ENCODE peak calls at places on chromosomes 12 and 14, in ten cellular contexts. One of them, this sample, is unnamed.

GRCh38 chr14:22630486-22630885 is 13.7 kb downstream of the OR6J1 start:
- DNase-seq in neural progenitor cell: no peak
- DNase-seq in mammary epithelial cell: no peak
- DNase-seq in GM23338: no peak
- DNase-seq in hepatocyte: no peak
- DNase-seq in fibroblast of lung: peak
- DNase-seq in IMR-90: peak
- DNase-seq in A549: no peak
- DNase-seq in PC-9: no peak
- DNase-seq in HepG2: no peak
- DNase-seq in this sample: peak

GRCh38 chr12:57736743-57737466 is 1.6 kb downstream of the AGAP2 start:
- DNase-seq in neural progenitor cell: peak
- DNase-seq in mammary epithelial cell: no peak
- DNase-seq in GM23338: peak
- DNase-seq in hepatocyte: no peak
- DNase-seq in fibroblast of lung: no peak
- DNase-seq in IMR-90: no peak
- DNase-seq in A549: no peak
- DNase-seq in PC-9: no peak
- DNase-seq in HepG2: no peak
- DNase-seq in this sample: no peak

GRCh38 chr14:78790262-78790661 is 620.1 kb downstream of the NRXN3 start:
- DNase-seq in neural progenitor cell: peak
- DNase-seq in mammary epithelial cell: no peak
- DNase-seq in GM23338: peak
- DNase-seq in hepatocyte: no peak
- DNase-seq in fibroblast of lung: no peak
- DNase-seq in IMR-90: no peak
- DNase-seq in A549: no peak
- DNase-seq in PC-9: no peak
- DNase-seq in HepG2: no peak
- DNase-seq in this sample: no peak

GRCh38 chr12:6774557-6775062 is 2.3 kb downstream of the LAG3 start:
- DNase-seq in neural progenitor cell: no peak
- DNase-seq in mammary epithelial cell: no peak
- DNase-seq in GM23338: no peak
- DNase-seq in hepatocyte: no peak
- DNase-seq in fibroblast of lung: no peak
- DNase-seq in IMR-90: no peak
- DNase-seq in A549: no peak
- DNase-seq in PC-9: no peak
- DNase-seq in HepG2: no peak
- DNase-seq in this sample: no peak

GRCh38 chr14:54722791-54723432 is 156.0 kb downstream of the SAMD4A start:
- DNase-seq in neural progenitor cell: peak
- DNase-seq in mammary epithelial cell: peak
- DNase-seq in GM23338: peak
- DNase-seq in hepatocyte: peak
- DNase-seq in fibroblast of lung: no peak
- DNase-seq in IMR-90: peak
- DNase-seq in A549: peak
- DNase-seq in PC-9: no peak
- DNase-seq in HepG2: peak
- DNase-seq in this sample: peak

GRCh38 chr12:19236656-19237055 is 107.1 kb downstream of the PLEKHA5 start:
- DNase-seq in neural progenitor cell: no peak
- DNase-seq in mammary epithelial cell: peak
- DNase-seq in GM23338: no peak
- DNase-seq in hepatocyte: no peak
- DNase-seq in fibroblast of lung: peak
- DNase-seq in IMR-90: peak
- DNase-seq in A549: no peak
- DNase-seq in PC-9: no peak
- DNase-seq in HepG2: no peak
- DNase-seq in this sample: peak

GRCh38 chr12:123398177-123398916 is 14.4 kb downstream of the KMT5A start:
- DNase-seq in neural progenitor cell: no peak
- DNase-seq in mammary epithelial cell: no peak
- DNase-seq in GM23338: no peak
- DNase-seq in hepatocyte: no peak
- DNase-seq in fibroblast of lung: peak
- DNase-seq in IMR-90: peak
- DNase-seq in A549: no peak
- DNase-seq in PC-9: no peak
- DNase-seq in HepG2: no peak
- DNase-seq in this sample: peak

GRCh38 chr12:49027846-49028245 is 9.3 kb upstream of the PRKAG1 start:
- DNase-seq in neural progenitor cell: no peak
- DNase-seq in mammary epithelial cell: no peak
- DNase-seq in GM23338: no peak
- DNase-seq in hepatocyte: no peak
- DNase-seq in fibroblast of lung: no peak
- DNase-seq in IMR-90: no peak
- DNase-seq in A549: no peak
- DNase-seq in PC-9: no peak
- DNase-seq in HepG2: no peak
- DNase-seq in this sample: no peak

GRCh38 chr12:92509156-92509758 is 193.5 kb upstream of the PLEKHG7 start:
- DNase-seq in neural progenitor cell: no peak
- DNase-seq in mammary epithelial cell: peak
- DNase-seq in GM23338: no peak
- DNase-seq in hepatocyte: no peak
- DNase-seq in fibroblast of lung: no peak
- DNase-seq in IMR-90: no peak
- DNase-seq in A549: no peak
- DNase-seq in PC-9: no peak
- DNase-seq in HepG2: no peak
- DNase-seq in this sample: peak

GRCh38 chr12:14373202-14373601 is 7.7 kb downstream of the ATF7IP start:
- DNase-seq in neural progenitor cell: no peak
- DNase-seq in mammary epithelial cell: peak
- DNase-seq in GM23338: no peak
- DNase-seq in hepatocyte: no peak
- DNase-seq in fibroblast of lung: peak
- DNase-seq in IMR-90: peak
- DNase-seq in A549: no peak
- DNase-seq in PC-9: no peak
- DNase-seq in HepG2: no peak
- DNase-seq in this sample: peak

GRCh38 chr12:4353785-4354208 is 25.7 kb downstream of the FGF23 start:
- DNase-seq in neural progenitor cell: peak
- DNase-seq in mammary epithelial cell: peak
- DNase-seq in GM23338: peak
- DNase-seq in hepatocyte: peak
- DNase-seq in fibroblast of lung: peak
- DNase-seq in IMR-90: no peak
- DNase-seq in A549: no peak
- DNase-seq in PC-9: no peak
- DNase-seq in HepG2: no peak
- DNase-seq in this sample: no peak
- TF ChIP-seq CTCF in neural progenitor cell: peak
- TF ChIP-seq CTCF in mammary epithelial cell: peak
- TF ChIP-seq CTCF in GM23338: peak
- TF ChIP-seq CTCF in hepatocyte: peak
- TF ChIP-seq CTCF in fibroblast of lung: peak
- TF ChIP-seq CTCF in IMR-90: peak
- TF ChIP-seq CTCF in A549: peak
- TF ChIP-seq CTCF in PC-9: peak
- TF ChIP-seq CTCF in HepG2: peak
- TF ChIP-seq CTCF in this sample: peak

GRCh38 chr12:45290218-45290609 is 74.3 kb downstream of the ANO6 start:
- DNase-seq in neural progenitor cell: no peak
- DNase-seq in mammary epithelial cell: peak
- DNase-seq in GM23338: no peak
- DNase-seq in hepatocyte: no peak
- DNase-seq in fibroblast of lung: peak
- DNase-seq in IMR-90: peak
- DNase-seq in A549: no peak
- DNase-seq in PC-9: peak
- DNase-seq in HepG2: no peak
- DNase-seq in this sample: peak

GRCh38 chr12:45296046-45296586 is 80.2 kb downstream of the ANO6 start:
- DNase-seq in neural progenitor cell: no peak
- DNase-seq in mammary epithelial cell: no peak
- DNase-seq in GM23338: no peak
- DNase-seq in hepatocyte: no peak
- DNase-seq in fibroblast of lung: no peak
- DNase-seq in IMR-90: no peak
- DNase-seq in A549: no peak
- DNase-seq in PC-9: no peak
- DNase-seq in HepG2: peak
- DNase-seq in this sample: no peak

GRCh38 chr12:45289245-45290217 is 73.6 kb downstream of the ANO6 start:
- DNase-seq in neural progenitor cell: no peak
- DNase-seq in mammary epithelial cell: no peak
- DNase-seq in GM23338: no peak
- DNase-seq in hepatocyte: no peak
- DNase-seq in fibroblast of lung: no peak
- DNase-seq in IMR-90: peak
- DNase-seq in A549: no peak
- DNase-seq in PC-9: no peak
- DNase-seq in HepG2: no peak
- DNase-seq in this sample: no peak

GRCh38 chr12:45291518-45291917 is 75.6 kb downstream of the ANO6 start:
- DNase-seq in neural progenitor cell: no peak
- DNase-seq in mammary epithelial cell: no peak
- DNase-seq in GM23338: no peak
- DNase-seq in hepatocyte: no peak
- DNase-seq in fibroblast of lung: no peak
- DNase-seq in IMR-90: no peak
- DNase-seq in A549: no peak
- DNase-seq in PC-9: no peak
- DNase-seq in HepG2: no peak
- DNase-seq in this sample: no peak

GRCh38 chr12:45292486-45293195 is 76.7 kb downstream of the ANO6 start:
- DNase-seq in neural progenitor cell: no peak
- DNase-seq in mammary epithelial cell: no peak
- DNase-seq in GM23338: no peak
- DNase-seq in hepatocyte: no peak
- DNase-seq in fibroblast of lung: peak
- DNase-seq in IMR-90: peak
- DNase-seq in A549: no peak
- DNase-seq in PC-9: no peak
- DNase-seq in HepG2: no peak
- DNase-seq in this sample: no peak
- H3K4me2 ChIP-seq in neural progenitor cell: no peak
- H3K4me2 ChIP-seq in mammary epithelial cell: peak
- H3K4me2 ChIP-seq in GM23338: no peak
- H3K4me2 ChIP-seq in hepatocyte: no peak
- H3K4me2 ChIP-seq in fibroblast of lung: no peak
- H3K4me2 ChIP-seq in IMR-90: peak
- H3K4me2 ChIP-seq in A549: no peak
- H3K4me2 ChIP-seq in PC-9: no peak
- H3K4me2 ChIP-seq in HepG2: no peak
- H3K4me2 ChIP-seq in this sample: no peak

DNA sequence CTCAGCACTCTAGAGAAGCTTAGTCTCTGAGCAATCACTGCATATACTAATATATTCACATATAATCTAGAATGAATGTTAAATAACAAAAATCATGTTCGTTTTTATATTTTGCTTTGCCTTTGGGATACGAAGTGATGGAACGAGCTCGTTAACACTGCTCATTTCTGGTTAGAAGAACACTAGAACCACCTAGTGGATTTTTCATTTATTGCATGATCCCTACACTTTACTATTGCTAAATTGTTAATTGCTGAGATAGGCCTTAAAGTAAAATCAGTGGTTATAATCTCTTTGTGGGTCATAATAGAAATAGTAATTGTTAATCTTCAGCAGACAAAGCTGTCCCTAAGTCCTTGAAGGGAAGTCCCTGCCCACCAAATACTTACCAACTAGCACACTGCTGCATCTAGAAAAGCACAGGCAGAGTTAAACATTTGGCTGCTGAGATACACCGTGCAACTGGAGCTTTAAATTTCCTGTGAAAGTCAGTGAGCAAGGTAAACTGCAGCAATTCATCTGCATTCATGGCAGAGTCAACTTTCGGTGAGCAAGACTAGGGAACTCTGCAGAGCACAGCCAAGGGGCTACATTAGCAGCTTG is 353.7 kb downstream of the APAF1 start:
- DNase-seq in neural progenitor cell: peak
- DNase-seq in mammary epithelial cell: peak
- DNase-seq in GM23338: peak
- DNase-seq in hepatocyte: peak
- DNase-seq in fibroblast of lung: peak
- DNase-seq in IMR-90: peak
- DNase-seq in A549: peak
- DNase-seq in PC-9: no peak
- DNase-seq in HepG2: peak
- DNase-seq in this sample: peak
- TF ChIP-seq CTCF in neural progenitor cell: peak
- TF ChIP-seq CTCF in mammary epithelial cell: peak
- TF ChIP-seq CTCF in GM23338: peak
- TF ChIP-seq CTCF in hepatocyte: peak
- TF ChIP-seq CTCF in fibroblast of lung: peak
- TF ChIP-seq CTCF in IMR-90: peak
- TF ChIP-seq CTCF in A549: peak
- TF ChIP-seq CTCF in PC-9: peak
- TF ChIP-seq CTCF in HepG2: peak
- TF ChIP-seq CTCF in this sample: peak

GRCh38 chr12:120225200-120225558 is 24.3 kb upstream of the RPLP0 start:
- DNase-seq in neural progenitor cell: peak
- DNase-seq in mammary epithelial cell: no peak
- DNase-seq in GM23338: no peak
- DNase-seq in hepatocyte: peak
- DNase-seq in fibroblast of lung: no peak
- DNase-seq in IMR-90: no peak
- DNase-seq in A549: no peak
- DNase-seq in PC-9: no peak
- DNase-seq in HepG2: no peak
- DNase-seq in this sample: no peak

GRCh38 chr12:120221576-120221900 is 20.6 kb upstream of the RPLP0 start:
- DNase-seq in neural progenitor cell: no peak
- DNase-seq in mammary epithelial cell: no peak
- DNase-seq in GM23338: no peak
- DNase-seq in hepatocyte: no peak
- DNase-seq in fibroblast of lung: no peak
- DNase-seq in IMR-90: no peak
- DNase-seq in A549: no peak
- DNase-seq in PC-9: no peak
- DNase-seq in HepG2: no peak
- DNase-seq in this sample: no peak

GRCh38 chr12:120224304-120225199 is 23.6 kb upstream of the RPLP0 start:
- DNase-seq in neural progenitor cell: no peak
- DNase-seq in mammary epithelial cell: peak
- DNase-seq in GM23338: no peak
- DNase-seq in hepatocyte: peak
- DNase-seq in fibroblast of lung: no peak
- DNase-seq in IMR-90: no peak
- DNase-seq in A549: no peak
- DNase-seq in PC-9: no peak
- DNase-seq in HepG2: no peak
- DNase-seq in this sample: no peak

GRCh38 chr12:120222288-120222832 is 21.4 kb upstream of the RPLP0 start:
- DNase-seq in neural progenitor cell: no peak
- DNase-seq in mammary epithelial cell: no peak
- DNase-seq in GM23338: no peak
- DNase-seq in hepatocyte: no peak
- DNase-seq in fibroblast of lung: no peak
- DNase-seq in IMR-90: no peak
- DNase-seq in A549: no peak
- DNase-seq in PC-9: no peak
- DNase-seq in HepG2: no peak
- DNase-seq in this sample: no peak

GRCh38 chr12:120223458-120224303 is 22.8 kb upstream of the RPLP0 start:
- DNase-seq in neural progenitor cell: no peak
- DNase-seq in mammary epithelial cell: peak
- DNase-seq in GM23338: no peak
- DNase-seq in hepatocyte: no peak
- DNase-seq in fibroblast of lung: no peak
- DNase-seq in IMR-90: peak
- DNase-seq in A549: no peak
- DNase-seq in PC-9: no peak
- DNase-seq in HepG2: no peak
- DNase-seq in this sample: no peak
- H3K4me2 ChIP-seq in neural progenitor cell: no peak
- H3K4me2 ChIP-seq in mammary epithelial cell: no peak
- H3K4me2 ChIP-seq in GM23338: no peak
- H3K4me2 ChIP-seq in hepatocyte: peak
- H3K4me2 ChIP-seq in fibroblast of lung: no peak
- H3K4me2 ChIP-seq in IMR-90: no peak
- H3K4me2 ChIP-seq in A549: no peak
- H3K4me2 ChIP-seq in PC-9: no peak
- H3K4me2 ChIP-seq in HepG2: no peak
- H3K4me2 ChIP-seq in this sample: peak

This sample was measured in astrocyte.